ENCODE peak calls at places on chromosomes 13 and 19, in four cellular contexts. N is cardiac muscle cell, G is breast epithelium, Q is pancreas. B is an unnamed sample. For H3K27me3, the result is how much of the 10 kb centered on the place peaks cover.

GRCh38 chr13:46572758-46573384 is 19.9 kb downstream of the LRCH1 start:
- DNase-seq in N (no peak), Q (no peak), G (no peak), B (no peak)

GRCh38 chr19:5539431-5539833 is 28.3 kb downstream of the TINCR start:
- DNase-seq in N (no peak), Q (no peak), G (no peak), B (no peak)

GRCh38 chr19:2325261-2326046 is 2.9 kb downstream of the LSM7 start:
- DNase-seq in N (no peak), G (no peak), Q (no peak), B (no peak)

GRCh38 chr19:13381827-13382632 is 124.2 kb downstream of the CACNA1A start:
- DNase-seq in N (peak), Q (no peak), G (no peak), B (no peak)

GRCh38 chr19:29256516-29256915 is 43.6 kb upstream of the UQCRFS1 start:
- DNase-seq in G (no peak), Q (no peak), N (no peak), B (peak)

GRCh38 chr19:3725640-3726310 is 17.6 kb downstream of the TJP3 start:
- DNase-seq in G (peak), N (peak), Q (peak), B (peak)

GRCh38 chr19:55820037-55820436 is 11.8 kb downstream of the NLRP11 start:
- DNase-seq in N (no peak), Q (no peak), G (no peak), B (no peak)

GRCh38 chr19:12126707-12127106 is 13.4 kb downstream of the ZNF20 start:
- DNase-seq in N (peak), G (no peak), Q (no peak), B (no peak)

GRCh38 chr13:53778937-53779336 is 750.3 kb downstream of the OLFM4 start:
- DNase-seq in G (no peak), Q (no peak), N (no peak), B (no peak)

DNA sequence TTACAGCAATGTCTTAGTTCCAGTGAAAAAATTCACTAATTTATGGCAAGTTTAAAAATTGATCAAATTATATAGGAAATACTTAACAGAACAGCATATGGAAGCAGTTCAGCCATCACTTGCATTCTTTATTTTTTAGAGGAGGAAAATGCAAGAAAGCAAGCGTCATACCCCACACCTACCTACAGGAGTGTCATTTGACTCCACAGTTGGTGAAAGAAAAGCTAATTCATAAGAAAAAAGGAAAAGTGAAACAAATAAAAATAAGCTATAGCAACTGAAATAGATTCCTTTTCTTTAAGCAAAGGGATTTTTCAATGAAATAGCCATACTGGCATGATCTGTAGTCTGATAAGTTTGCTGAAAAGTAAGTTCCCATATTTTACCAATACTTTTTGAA is 111.0 kb downstream of the DOCK9 start:
- DNase-seq in Q (no peak), G (no peak), N (no peak), B (no peak)
- TF ChIP-seq CTCF in Q (no peak), G (no peak), N (no peak), B (no peak)

GRCh38 chr13:25574437-25575426 is 203.0 kb downstream of the ATP8A2 start:
- DNase-seq in Q (peak), G (peak), N (peak), B (no peak)
- H3K27me3 ChIP-seq in Q (under half), G (under half), N (under half), B (under half)

DNA sequence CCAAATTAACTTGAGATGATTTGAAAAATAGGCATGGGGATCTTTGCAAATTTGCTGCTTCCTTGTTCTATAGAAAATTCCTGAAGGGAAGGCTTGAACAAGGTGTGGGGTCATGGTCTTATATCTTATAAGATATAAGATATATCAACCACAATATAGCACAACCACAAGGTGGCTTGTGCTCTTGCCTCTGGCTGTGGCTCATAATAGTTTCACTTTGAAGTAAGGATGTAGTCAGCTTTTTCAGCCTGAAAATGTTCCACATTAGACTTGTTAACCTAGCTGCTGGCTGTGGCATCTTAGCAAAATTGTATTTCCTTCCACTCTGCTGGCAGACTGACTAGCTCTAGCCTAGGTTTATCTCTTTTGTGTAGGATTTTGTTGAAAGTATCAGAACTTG is 169.7 kb downstream of the KLF5 start:
- DNase-seq in N (peak), G (no peak), Q (no peak), B (no peak)
- TF ChIP-seq CTCF in N (no peak), G (no peak), Q (no peak), B (no peak)

GRCh38 chr19:44876930-44877530 is 14.0 kb upstream of the TOMM40 start:
- DNase-seq in Q (no peak), G (no peak), N (no peak), B (no peak)
- H3K27me3 ChIP-seq in Q (under half), G (under half), N (under half), B (under half)

GRCh38 chr13:80276371-80277289 is 64.3 kb downstream of the SPRY2 start:
- DNase-seq in Q (no peak), G (no peak), N (peak), B (no peak)
- TF ChIP-seq CTCF in Q (no peak), G (no peak), N (no peak), B (no peak)

GRCh38 chr13:26539738-26540292 is 17.7 kb upstream of the WASF3 start:
- DNase-seq in G (no peak), N (no peak), Q (no peak), B (no peak)
- H3K27me3 ChIP-seq in G (under half), N (under half), Q (under half), B (under half)

GRCh38 chr13:23319915-23320224 is 113.6 kb downstream of the SACS start:
- DNase-seq in Q (no peak), G (no peak), N (no peak), B (no peak)
- TF ChIP-seq CTCF in Q (no peak), G (no peak), N (no peak), B (no peak)

GRCh38 chr19:37342753-37343152 is 28.1 kb upstream of the ZNF527 start:
- DNase-seq in G (no peak), Q (no peak), N (peak), B (no peak)
- H3K27me3 ChIP-seq in G (under half), Q (under half), N (under half), B (under half)